ENCODE peak calls at places on chromosome 6, in six cellular contexts. I is neural progenitor cell, M is HCT116, A is keratinocyte, F is PC-9, Q is fibroblast of lung. E is an unnamed sample.

GRCh38 chr6:144321839-144322591 is 36.9 kb downstream of the UTRN start:
- DNase-seq in I (peak), M (no peak), A (no peak), F (no peak), Q (peak), E (no peak)

GRCh38 chr6:11212625-11213024 is 19.8 kb downstream of the NEDD9 start:
- DNase-seq in I (no peak), M (no peak), A (no peak), F (peak), Q (peak), E (peak)

GRCh38 chr6:34051339-34051919 is 94.5 kb downstream of the GRM4 start:
- DNase-seq in I (no peak), M (no peak), A (no peak), F (no peak), Q (no peak), E (no peak)

GRCh38 chr6:107115695-107116327 is 496 bp upstream of the BEND3 start:
- DNase-seq in I (peak), M (no peak), A (no peak), F (peak), Q (no peak), E (peak)

GRCh38 chr6:68634503-68635411 is at the start of gene ADGRB3:
- DNase-seq in I (peak), M (no peak), A (no peak), F (peak), Q (peak), E (peak)

GRCh38 chr6:36094786-36095496 is 35.4 kb upstream of the MAPK13 start:
- DNase-seq in I (peak), M (peak), A (peak), F (peak), Q (peak), E (peak)

GRCh38 chr6:130674604-130675003 is 152.6 kb upstream of the SMLR1 start:
- DNase-seq in I (no peak), M (no peak), A (no peak), F (no peak), Q (no peak), E (no peak)

GRCh38 chr6:52545050-52545843 is 31.6 kb downstream of the TRAM2 start:
- DNase-seq in I (no peak), M (no peak), A (no peak), F (no peak), Q (peak), E (no peak)

GRCh38 chr6:449057-449430 is 57.5 kb downstream of the IRF4 start:
- DNase-seq in I (no peak), M (no peak), A (no peak), F (no peak), Q (no peak), E (no peak)

GRCh38 chr6:43966374-43966658 is 160.9 kb downstream of the MRPL14 start:
- DNase-seq in I (no peak), M (no peak), A (no peak), F (no peak), Q (no peak), E (peak)

GRCh38 chr6:14396826-14397517 is 279.4 kb downstream of the CD83 start:
- DNase-seq in I (peak), M (no peak), A (no peak), F (no peak), Q (peak), E (no peak)

GRCh38 chr6:38068854-38069253 is 249.3 kb downstream of the ZFAND3 start:
- DNase-seq in I (no peak), M (no peak), A (no peak), F (no peak), Q (no peak), E (no peak)

GRCh38 chr6:150894935-150895686 is 29.6 kb downstream of the MTHFD1L start:
- DNase-seq in I (peak), M (no peak), A (no peak), F (peak), Q (peak), E (peak)

GRCh38 chr6:31738048-31738979 is 1.5 kb upstream of the MSH5 start:
- DNase-seq in I (no peak), M (no peak), A (no peak), F (peak), Q (peak), E (peak)

GRCh38 chr6:161237176-161237575 is 36.7 kb downstream of the AGPAT4 start:
- DNase-seq in I (no peak), M (no peak), A (no peak), F (no peak), Q (peak), E (no peak)

GRCh38 chr6:122184260-122184934 is 215.1 kb upstream of the HSF2 start:
- DNase-seq in I (peak), M (peak), A (no peak), F (no peak), Q (peak), E (peak)

GRCh38 chr6:151389640-151390275 is 1.6 kb downstream of the ZBTB2 start:
- DNase-seq in I (peak), M (no peak), A (no peak), F (no peak), Q (peak), E (peak)

GRCh38 chr6:37130704-37131103 is 39.2 kb upstream of the PIM1 start:
- DNase-seq in I (no peak), M (no peak), A (no peak), F (peak), Q (peak), E (peak)

GRCh38 chr6:132715204-132715603 is 1.3 kb upstream of the VNN1 start:
- DNase-seq in I (peak), M (peak), A (peak), F (no peak), Q (peak), E (peak)

DNA sequence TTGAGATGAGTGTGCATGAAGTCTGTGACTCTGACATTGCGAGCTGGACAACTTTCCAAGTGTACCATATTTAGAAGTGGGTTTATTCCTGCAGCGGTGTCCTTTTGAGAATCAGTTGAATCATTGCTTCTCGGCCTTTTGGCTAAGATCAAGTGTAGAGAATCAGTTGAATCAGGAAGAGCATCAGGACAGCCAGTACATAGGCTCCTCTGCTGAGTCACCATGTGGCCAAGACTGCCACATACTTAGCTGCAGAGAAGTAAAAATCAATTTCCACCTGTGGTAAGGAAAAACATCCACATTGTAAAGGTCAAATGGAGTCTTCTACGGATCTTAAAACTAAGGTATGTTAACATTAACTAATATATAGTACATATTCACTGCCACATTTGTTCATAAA is 428.4 kb upstream of the MARCKS start:
- DNase-seq in I (no peak), M (no peak), A (no peak), F (no peak), Q (peak), E (no peak)
- TF ChIP-seq EZH2 in I (no peak), M (no peak), A (no peak), F (no peak), Q (no peak), E (no peak)

DNA sequence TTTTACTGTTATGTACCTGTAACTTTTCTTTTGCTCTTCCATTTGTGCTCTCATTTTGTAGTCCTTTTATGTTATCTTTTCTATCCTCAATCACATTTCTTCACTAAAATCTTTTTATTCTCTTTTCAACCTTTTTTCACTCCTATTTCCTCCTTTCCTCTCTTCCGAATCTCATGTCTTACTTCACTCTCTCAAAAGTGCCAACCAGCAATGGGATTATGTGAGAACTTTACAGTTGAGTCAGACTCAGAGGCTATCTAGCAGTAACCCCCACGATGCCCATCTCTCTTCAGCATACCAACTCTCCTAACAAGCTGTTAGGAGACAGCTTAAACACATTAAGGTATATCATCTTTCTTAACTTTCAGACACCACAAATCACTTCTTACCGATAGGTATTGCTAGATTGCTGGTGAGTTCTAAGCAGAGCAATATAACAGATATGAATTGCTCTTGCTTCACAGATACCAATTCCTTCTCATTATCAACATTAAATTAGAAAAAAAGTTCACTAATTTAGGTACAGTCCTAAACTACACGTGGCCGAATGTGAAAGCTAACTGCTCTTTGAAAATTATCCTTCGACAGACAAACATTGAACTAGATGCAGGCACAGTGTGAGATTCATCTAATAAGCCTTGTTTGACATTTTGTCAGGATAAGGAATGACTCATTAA is 1.4 kb downstream of the FAM184A start:
- DNase-seq in I (no peak), M (no peak), A (no peak), F (no peak), Q (no peak), E (no peak)
- H2AFZ ChIP-seq in I (no peak), M (no peak), A (no peak), F (peak), Q (no peak), E (no peak)

GRCh38 chr6:50820590-50821234 is 2.0 kb downstream of the TFAP2B start:
- DNase-seq in I (peak), M (no peak), A (no peak), F (no peak), Q (no peak), E (no peak)

GRCh38 chr6:50822078-50822476 is 3.4 kb downstream of the TFAP2B start:
- DNase-seq in I (no peak), M (no peak), A (no peak), F (no peak), Q (no peak), E (peak)

GRCh38 chr6:50819906-50820589 is 1.4 kb downstream of the TFAP2B start:
- DNase-seq in I (peak), M (no peak), A (no peak), F (no peak), Q (no peak), E (peak)

GRCh38 chr6:50823130-50823920 is 4.7 kb downstream of the TFAP2B start:
- DNase-seq in I (no peak), M (no peak), A (no peak), F (no peak), Q (no peak), E (no peak)

DNA sequence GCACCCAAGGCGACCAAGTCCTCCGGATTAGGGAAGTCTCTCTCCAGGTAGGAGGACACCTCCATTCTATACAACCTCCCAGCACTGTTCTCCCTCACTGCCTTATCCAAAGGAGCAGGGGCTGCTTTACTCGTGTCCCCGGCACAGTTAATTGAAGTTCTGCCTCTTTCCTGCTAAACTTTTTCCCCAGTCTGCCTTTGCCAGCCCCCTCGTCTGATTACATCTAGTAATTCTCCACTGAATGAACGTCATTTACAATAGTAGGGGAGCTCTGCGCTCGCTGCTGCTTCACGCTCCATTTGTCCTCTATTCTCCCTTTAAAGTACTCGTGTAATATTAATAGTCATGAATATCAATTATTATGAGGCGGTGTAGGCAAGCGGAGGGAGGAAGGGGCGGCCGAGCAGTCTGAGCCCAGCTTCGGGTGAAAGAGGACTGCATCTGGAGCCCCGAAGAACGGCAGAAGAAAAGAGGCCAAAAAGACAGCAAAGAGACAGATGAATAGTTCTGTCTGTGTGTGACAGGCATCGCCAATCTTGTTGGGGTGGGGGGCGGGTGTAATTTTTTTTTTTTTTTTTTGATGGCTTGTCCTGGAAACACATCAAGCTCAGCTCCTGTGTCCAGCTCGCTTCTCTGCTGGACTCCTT is 2.9 kb downstream of the TFAP2B start:
- DNase-seq in I (peak), M (no peak), A (no peak), F (no peak), Q (no peak), E (no peak)
- TF ChIP-seq EZH2 in I (no peak), M (no peak), A (no peak), F (no peak), Q (no peak), E (peak)

DNA sequence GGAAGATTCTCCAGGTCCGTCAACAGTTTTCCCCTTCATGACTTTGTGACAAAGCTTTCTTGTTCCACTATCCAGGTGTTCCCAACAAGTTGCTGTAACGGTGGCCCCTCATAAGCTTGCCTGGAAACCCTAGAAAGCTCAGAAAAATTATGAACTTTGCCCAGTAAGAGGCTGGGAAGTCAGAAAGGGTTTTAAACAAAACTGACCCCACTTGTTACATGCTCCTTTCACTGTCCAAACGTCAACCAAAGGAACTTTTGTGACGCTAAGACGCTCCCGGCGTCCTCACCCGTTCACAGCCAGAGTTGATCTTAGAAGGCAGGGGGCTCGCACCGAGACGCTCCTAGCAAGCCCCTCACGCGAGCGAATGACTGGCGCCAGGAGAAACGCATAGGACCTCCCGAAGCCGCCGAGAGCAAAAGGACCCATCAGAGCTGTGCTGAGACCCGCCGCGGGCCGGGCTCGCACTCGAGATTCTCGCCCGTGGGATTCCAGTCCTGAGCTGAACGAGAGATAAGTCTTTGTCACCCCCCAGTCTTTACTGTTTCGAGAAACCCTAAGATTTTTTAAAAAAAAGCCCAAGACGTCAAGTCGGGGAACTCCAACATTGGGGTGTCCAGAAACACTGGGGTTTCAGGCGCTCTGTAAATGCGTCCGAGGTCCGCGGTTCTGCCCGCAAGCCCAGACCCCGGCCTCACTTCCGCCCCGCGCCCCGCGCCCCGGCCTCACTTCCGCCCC is 541 bp upstream of the ACAT2 start:
- DNase-seq in I (peak), M (no peak), A (no peak), F (peak), Q (peak), E (peak)
- H2AFZ ChIP-seq in I (peak), M (no peak), A (peak), F (peak), Q (peak), E (no peak)